ENCODE peak calls at places on chromosomes 11 and 22, in four cellular contexts. Z is uterus, O is prostate gland, X is IMR-90. H is an unnamed sample.

GRCh38 chr22:23806837-23807236 is 20.1 kb downstream of the SMARCB1 start:
- DNase-seq in Z (no peak), X (no peak), O (no peak), H (no peak)

GRCh38 chr11:112835556-112835955 is 125.7 kb upstream of the NCAM1 start:
- DNase-seq in O (no peak), Z (peak; percentile 26), X (no peak), H (no peak)

GRCh38 chr22:38347181-38347943 is 30.1 kb upstream of the CSNK1E start:
- DNase-seq in Z (peak; percentile 10), O (no peak), X (no peak), H (peak; percentile 49)

GRCh38 chr11:3674189-3674588 is 3.0 kb upstream of the CHRNA10 start:
- DNase-seq in Z (no peak), O (no peak), X (peak; percentile 88), H (no peak)

GRCh38 chr22:23054531-23055257 is 15.6 kb upstream of the GNAZ start:
- DNase-seq in Z (no peak), X (no peak), O (no peak), H (peak; percentile 33)

GRCh38 chr11:86230921-86231320 is 13.6 kb upstream of the EED start:
- DNase-seq in O (no peak), Z (no peak), X (no peak), H (no peak)

GRCh38 chr11:69923196-69923595 is 104.0 kb upstream of the FGF3 start:
- DNase-seq in X (no peak), O (no peak), Z (peak; percentile 4), H (peak; percentile 41)

GRCh38 chr11:116244425-116244824 is 528.4 kb downstream of the BUD13 start:
- DNase-seq in X (no peak), O (no peak), Z (no peak), H (no peak)

GRCh38 chr11:71240865-71241691 is 11.3 kb downstream of the SHANK2 start:
- DNase-seq in O (peak; percentile 77), Z (no peak), X (peak; percentile 94), H (peak; percentile 62)

GRCh38 chr11:108733479-108734116 is 68.7 kb downstream of the DDX10 start:
- DNase-seq in X (peak; percentile 62), Z (no peak), O (no peak), H (no peak)

GRCh38 chr11:69160296-69161116 is 4.8 kb downstream of the SMIM38 start:
- DNase-seq in X (no peak), Z (no peak), O (no peak), H (no peak)

GRCh38 chr11:33682446-33682845 is 18.2 kb downstream of the C11orf91 start:
- DNase-seq in O (no peak), Z (no peak), X (no peak), H (no peak)

GRCh38 chr11:12813371-12814225 is 139.4 kb downstream of the TEAD1 start:
- DNase-seq in X (peak; percentile 88), Z (peak; percentile 71), O (no peak), H (no peak)

GRCh38 chr11:83054904-83055380 is 16.8 kb downstream of the RAB30 start:
- DNase-seq in O (no peak), Z (no peak), X (no peak), H (no peak)

GRCh38 chr11:76655466-76656086 is 15.0 kb downstream of the LRRC32 start:
- DNase-seq in X (no peak), O (no peak), Z (no peak), H (peak; percentile 60)

GRCh38 chr11:43580735-43581369 is 99.7 kb upstream of the HSD17B12 start:
- DNase-seq in Z (no peak), X (peak; percentile 24), O (no peak), H (no peak)

GRCh38 chr11:43268161-43268560 is 43.6 kb upstream of the API5 start:
- DNase-seq in X (no peak), O (no peak), Z (peak; percentile 19), H (no peak)

GRCh38 chr11:123473941-123474668 is 44.0 kb downstream of the GRAMD1B start:
- DNase-seq in O (no peak), Z (no peak), X (peak; percentile 98), H (no peak)

GRCh38 chr11:35593143-35593542 is 25.1 kb upstream of the FJX1 start:
- DNase-seq in X (peak; percentile 83), Z (no peak), O (no peak), H (no peak)

GRCh38 chr11:73818838-73819237 is 31.2 kb downstream of the MRPL48 start:
- DNase-seq in X (peak; percentile 55), O (no peak), Z (no peak), H (no peak)

GRCh38 chr11:727281-727701 is 20.0 kb upstream of the TALDO1 start:
- DNase-seq in O (no peak), X (no peak), Z (no peak), H (no peak)

GRCh38 chr11:62502030-62502730 is 44.4 kb downstream of the AHNAK start:
- DNase-seq in Z (no peak), O (no peak), X (no peak), H (no peak)

GRCh38 chr11:102457865-102458264 is 5.3 kb upstream of the TMEM123 start:
- DNase-seq in X (no peak), Z (no peak), O (no peak), H (no peak)

GRCh38 chr11:109984634-109985289 is 108.4 kb upstream of the ZC3H12C start:
- DNase-seq in O (no peak), Z (no peak), X (no peak), H (no peak)

GRCh38 chr11:17633279-17633986 is 85.9 kb upstream of the MYOD1 start:
- DNase-seq in Z (no peak), X (no peak), O (no peak), H (no peak)

GRCh38 chr11:57474751-57475115 is 14.4 kb downstream of the RTN4RL2 start:
- DNase-seq in Z (no peak), X (no peak), O (no peak), H (no peak)

GRCh38 chr11:31882951-31883392 is 71.8 kb upstream of the PAX6 start:
- DNase-seq in Z (no peak), X (no peak), O (no peak), H (no peak)

GRCh38 chr11:57477507-57478189 is 17.3 kb downstream of the RTN4RL2 start:
- DNase-seq in Z (no peak), O (peak; percentile 74), X (no peak), H (no peak)

GRCh38 chr11:130648601-130649000 is 200.2 kb downstream of the ADAMTS15 start:
- DNase-seq in O (no peak), Z (peak; percentile 77), X (no peak), H (peak; percentile 71)

GRCh38 chr11:130649749-130650275 is 201.4 kb downstream of the ADAMTS15 start:
- DNase-seq in Z (no peak), O (no peak), X (no peak), H (peak; percentile 53)

GRCh38 chr11:130652671-130653335 is 204.4 kb downstream of the ADAMTS15 start:
- DNase-seq in O (peak; percentile 49), X (peak; percentile 89), Z (peak; percentile 74), H (peak; percentile 89)

GRCh38 chr11:130651266-130651855 is 202.9 kb downstream of the ADAMTS15 start:
- DNase-seq in X (no peak), Z (no peak), O (no peak), H (peak; percentile 56)

DNA sequence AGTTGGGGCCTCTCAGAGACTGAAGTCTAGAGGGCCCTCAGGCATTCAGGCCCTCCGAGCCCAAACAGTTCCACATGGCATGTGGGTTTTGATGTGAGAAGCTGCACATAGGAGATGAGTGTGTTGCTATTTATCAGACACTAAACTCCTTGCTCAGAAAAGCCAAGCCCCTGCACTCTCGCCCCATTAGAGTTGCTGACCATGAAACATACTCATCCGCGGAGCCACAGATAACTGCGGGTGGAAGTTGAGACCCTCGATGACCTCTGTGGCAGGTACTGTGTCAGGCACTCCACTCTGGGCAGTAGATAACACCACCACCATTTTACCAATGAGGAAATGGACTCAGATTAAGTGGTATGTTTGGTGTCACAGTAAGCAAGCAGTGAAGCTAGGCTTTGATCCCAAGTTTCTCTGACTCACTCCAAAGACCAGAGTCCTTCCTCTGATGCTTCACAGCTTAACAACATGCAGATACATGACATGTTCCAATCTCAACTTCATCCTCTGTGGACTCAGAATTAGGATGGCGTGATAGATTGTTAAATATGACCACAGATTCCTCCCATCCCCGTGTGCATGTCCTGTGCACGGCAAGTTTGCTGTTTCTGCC is 202.1 kb downstream of the ADAMTS15 start:
- DNase-seq in Z (no peak), X (peak; percentile 59), O (no peak), H (peak; percentile 33)
- H3K4me1 ChIP-seq in Z (peaks cover 4% of the 10 kb centered on the region), X (peaks cover 34% of the 10 kb centered on the region), O (peaks cover 14% of the 10 kb centered on the region), H (peaks cover 58% of the 10 kb centered on the region)

GRCh38 chr11:8019671-8020597 is 32.8 kb downstream of the EIF3F start:
- DNase-seq in Z (peak; percentile 54), X (peak; percentile 40), O (no peak), H (peak; percentile 61)
- H3K27ac ChIP-seq in Z (peak overlapping the region; percentile 90), X (no peak overlapping the region), O (peak overlapping the region; percentile 77), H (peak overlapping the region; percentile 50)

DNA sequence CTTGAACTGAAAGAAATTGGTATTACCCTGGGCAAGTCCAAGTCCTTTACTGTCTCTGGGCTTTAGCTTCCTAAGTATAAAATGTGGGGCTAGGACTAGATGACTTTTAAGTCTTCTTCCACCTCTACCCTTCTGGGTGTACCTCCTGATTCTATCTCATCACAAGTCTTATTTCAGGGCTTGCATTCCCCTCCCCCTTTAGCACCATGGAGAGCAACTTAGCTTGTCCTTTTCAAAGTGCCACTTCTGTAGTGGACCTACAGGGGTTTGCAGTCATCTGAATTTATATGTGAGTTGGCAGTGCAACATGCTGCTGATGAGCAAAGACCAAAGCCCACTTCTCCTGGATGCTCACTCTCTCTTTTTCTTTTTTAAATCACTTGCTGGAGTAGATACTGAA is 184.8 kb downstream of the NELL1 start:
- DNase-seq in X (no peak), Z (no peak), O (no peak), H (no peak)
- H3K4me3 ChIP-seq in X (no peak overlapping the region), Z (no peak overlapping the region), O (no peak overlapping the region), H (no peak overlapping the region)

GRCh38 chr22:46098525-46099475 is 51.5 kb upstream of the PPARA start:
- DNase-seq in O (no peak), Z (no peak), X (no peak), H (no peak)

GRCh38 chr22:46096706-46097230 is 53.6 kb upstream of the PPARA start:
- DNase-seq in X (no peak), Z (no peak), O (no peak), H (no peak)

GRCh38 chr22:46096051-46096450 is 54.3 kb upstream of the PPARA start:
- DNase-seq in O (no peak), X (no peak), Z (no peak), H (no peak)

GRCh38 chr22:46099740-46100139 is 50.6 kb upstream of the PPARA start:
- DNase-seq in O (no peak), X (no peak), Z (no peak), H (no peak)

GRCh38 chr22:46097268-46097900 is 52.9 kb upstream of the PPARA start:
- DNase-seq in O (no peak), Z (no peak), X (no peak), H (no peak)
- H3K4me1 ChIP-seq in O (peaks cover 21% of the 10 kb centered on the region), Z (peaks cover 25% of the 10 kb centered on the region), X (no peaks in the 10 kb centered on the region), H (peaks cover 20% of the 10 kb centered on the region)

H was measured in ascending aorta.